ENCODE peak calls at places on chromosome 14, in ten cellular contexts. One of them, this sample, is unnamed.

GRCh38 chr14:63039800-63040380 is 5.4 kb downstream of the KCNH5 start:
- DNase-seq in psoas muscle: no peak
- DNase-seq in heart right ventricle: no peak
- DNase-seq in Panc1: peak
- DNase-seq in A549: no peak
- DNase-seq in AG04450: peak
- DNase-seq in brain microvascular endothelial cell: peak
- DNase-seq in upper lobe of right lung: no peak
- DNase-seq in DND-41: no peak
- DNase-seq in heart left ventricle: no peak
- DNase-seq in this sample: no peak

GRCh38 chr14:56754966-56755365 is 55.3 kb downstream of the OTX2 start:
- DNase-seq in brain microvascular endothelial cell: no peak
- DNase-seq in DND-41: no peak
- DNase-seq in AG04450: no peak
- DNase-seq in Panc1: no peak
- DNase-seq in heart left ventricle: no peak
- DNase-seq in heart right ventricle: no peak
- DNase-seq in psoas muscle: no peak
- DNase-seq in upper lobe of right lung: no peak
- DNase-seq in A549: no peak
- DNase-seq in this sample: no peak

GRCh38 chr14:61223552-61223951 is 57.6 kb downstream of the TMEM30B start:
- DNase-seq in A549: no peak
- DNase-seq in heart left ventricle: no peak
- DNase-seq in psoas muscle: no peak
- DNase-seq in brain microvascular endothelial cell: no peak
- DNase-seq in Panc1: no peak
- DNase-seq in heart right ventricle: no peak
- DNase-seq in DND-41: no peak
- DNase-seq in AG04450: no peak
- DNase-seq in upper lobe of right lung: no peak
- DNase-seq in this sample: no peak

GRCh38 chr14:76152333-76152681 is 585 bp downstream of the GPATCH2L start:
- DNase-seq in Panc1: no peak
- DNase-seq in DND-41: peak
- DNase-seq in heart left ventricle: peak
- DNase-seq in AG04450: peak
- DNase-seq in heart right ventricle: peak
- DNase-seq in psoas muscle: peak
- DNase-seq in A549: peak
- DNase-seq in brain microvascular endothelial cell: peak
- DNase-seq in upper lobe of right lung: peak
- DNase-seq in this sample: peak

GRCh38 chr14:22850944-22851790 is 14.8 kb downstream of the MMP14 start:
- DNase-seq in Panc1: no peak
- DNase-seq in AG04450: peak
- DNase-seq in psoas muscle: peak
- DNase-seq in upper lobe of right lung: peak
- DNase-seq in DND-41: no peak
- DNase-seq in brain microvascular endothelial cell: peak
- DNase-seq in A549: no peak
- DNase-seq in heart right ventricle: peak
- DNase-seq in heart left ventricle: peak
- DNase-seq in this sample: peak

GRCh38 chr14:105211086-105211757 is 30.1 kb upstream of the NUDT14 start:
- DNase-seq in brain microvascular endothelial cell: no peak
- DNase-seq in DND-41: no peak
- DNase-seq in A549: no peak
- DNase-seq in AG04450: no peak
- DNase-seq in heart left ventricle: no peak
- DNase-seq in psoas muscle: no peak
- DNase-seq in Panc1: no peak
- DNase-seq in upper lobe of right lung: no peak
- DNase-seq in heart right ventricle: no peak
- DNase-seq in this sample: no peak

GRCh38 chr14:23694085-23694975 is 58.2 kb downstream of the DHRS2 start:
- DNase-seq in Panc1: no peak
- DNase-seq in upper lobe of right lung: no peak
- DNase-seq in psoas muscle: no peak
- DNase-seq in DND-41: peak
- DNase-seq in A549: no peak
- DNase-seq in AG04450: no peak
- DNase-seq in heart right ventricle: no peak
- DNase-seq in brain microvascular endothelial cell: no peak
- DNase-seq in heart left ventricle: no peak
- DNase-seq in this sample: peak

GRCh38 chr14:31692376-31692781 is 131.2 kb downstream of the NUBPL start:
- DNase-seq in heart right ventricle: peak
- DNase-seq in brain microvascular endothelial cell: no peak
- DNase-seq in upper lobe of right lung: no peak
- DNase-seq in psoas muscle: no peak
- DNase-seq in Panc1: no peak
- DNase-seq in AG04450: no peak
- DNase-seq in DND-41: no peak
- DNase-seq in A549: no peak
- DNase-seq in heart left ventricle: no peak
- DNase-seq in this sample: no peak

GRCh38 chr14:84998216-84998615 is 531.7 kb upstream of the FLRT2 start:
- DNase-seq in heart right ventricle: no peak
- DNase-seq in AG04450: no peak
- DNase-seq in A549: no peak
- DNase-seq in heart left ventricle: no peak
- DNase-seq in brain microvascular endothelial cell: no peak
- DNase-seq in upper lobe of right lung: no peak
- DNase-seq in psoas muscle: no peak
- DNase-seq in DND-41: no peak
- DNase-seq in Panc1: no peak
- DNase-seq in this sample: no peak

GRCh38 chr14:70714055-70714550 is 72.4 kb downstream of the TTC9 start:
- DNase-seq in brain microvascular endothelial cell: peak
- DNase-seq in upper lobe of right lung: no peak
- DNase-seq in heart right ventricle: peak
- DNase-seq in A549: peak
- DNase-seq in heart left ventricle: peak
- DNase-seq in DND-41: peak
- DNase-seq in psoas muscle: no peak
- DNase-seq in AG04450: peak
- DNase-seq in Panc1: peak
- DNase-seq in this sample: no peak

GRCh38 chr14:69684461-69685183 is 73.2 kb downstream of the SUSD6 start:
- DNase-seq in A549: no peak
- DNase-seq in psoas muscle: peak
- DNase-seq in AG04450: no peak
- DNase-seq in DND-41: no peak
- DNase-seq in Panc1: no peak
- DNase-seq in upper lobe of right lung: peak
- DNase-seq in brain microvascular endothelial cell: no peak
- DNase-seq in heart right ventricle: no peak
- DNase-seq in heart left ventricle: no peak
- DNase-seq in this sample: no peak

GRCh38 chr14:100410056-100410565 is 87.0 kb downstream of the SLC25A47 start:
- DNase-seq in psoas muscle: no peak
- DNase-seq in AG04450: no peak
- DNase-seq in heart left ventricle: no peak
- DNase-seq in DND-41: no peak
- DNase-seq in Panc1: no peak
- DNase-seq in heart right ventricle: no peak
- DNase-seq in A549: no peak
- DNase-seq in upper lobe of right lung: no peak
- DNase-seq in brain microvascular endothelial cell: peak
- DNase-seq in this sample: no peak

GRCh38 chr14:20388159-20388558 is 25.1 kb downstream of the TEP1 start:
- DNase-seq in brain microvascular endothelial cell: no peak
- DNase-seq in heart left ventricle: no peak
- DNase-seq in AG04450: no peak
- DNase-seq in heart right ventricle: no peak
- DNase-seq in A549: no peak
- DNase-seq in upper lobe of right lung: no peak
- DNase-seq in Panc1: no peak
- DNase-seq in DND-41: no peak
- DNase-seq in psoas muscle: no peak
- DNase-seq in this sample: no peak

DNA sequence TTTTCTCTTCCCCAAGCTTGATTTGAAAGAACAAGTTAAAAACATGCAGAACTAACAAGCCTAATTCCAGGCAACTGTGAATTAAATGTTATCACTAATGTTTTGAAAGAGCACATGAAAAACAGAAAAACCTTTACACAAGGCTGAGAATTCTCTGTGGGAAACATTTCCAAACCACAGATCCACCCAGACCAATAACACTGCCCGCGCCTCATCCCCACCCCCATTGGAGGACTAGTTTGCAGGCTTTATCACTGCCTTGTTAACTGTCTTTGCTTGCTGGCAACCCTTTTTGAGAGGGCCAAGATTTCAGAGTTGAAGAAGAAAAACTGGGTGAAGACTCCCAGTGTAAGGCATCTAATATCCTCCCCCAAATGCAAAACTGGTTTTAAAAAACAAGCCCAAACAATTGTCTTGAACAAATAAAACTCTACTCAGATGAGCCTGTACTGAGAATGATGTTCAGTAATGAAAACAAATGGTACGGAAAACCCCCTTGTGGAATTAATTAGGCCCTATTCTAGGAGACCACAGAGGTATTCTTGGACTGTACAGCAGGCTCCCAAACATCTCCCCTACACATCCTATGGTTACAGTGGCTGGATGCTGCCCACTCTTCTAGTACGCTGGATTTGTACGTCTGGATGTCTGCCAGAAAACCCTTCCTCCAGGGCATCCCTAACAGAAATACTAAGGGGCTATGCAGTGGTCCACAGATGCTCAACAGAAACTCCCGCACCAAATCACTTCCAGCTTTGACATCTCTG is 5.8 kb downstream of the MAX start:
- DNase-seq in AG04450: no peak
- DNase-seq in A549: no peak
- DNase-seq in psoas muscle: no peak
- DNase-seq in Panc1: no peak
- DNase-seq in heart left ventricle: no peak
- DNase-seq in brain microvascular endothelial cell: peak
- DNase-seq in DND-41: no peak
- DNase-seq in upper lobe of right lung: no peak
- DNase-seq in heart right ventricle: no peak
- DNase-seq in this sample: no peak
- H3K27ac ChIP-seq in AG04450: peak
- H3K27ac ChIP-seq in A549: no peak
- H3K27ac ChIP-seq in psoas muscle: peak
- H3K27ac ChIP-seq in Panc1: no peak
- H3K27ac ChIP-seq in heart left ventricle: peak
- H3K27ac ChIP-seq in brain microvascular endothelial cell: no peak
- H3K27ac ChIP-seq in DND-41: peak
- H3K27ac ChIP-seq in upper lobe of right lung: no peak
- H3K27ac ChIP-seq in heart right ventricle: peak
- H3K27ac ChIP-seq in this sample: no peak

DNA sequence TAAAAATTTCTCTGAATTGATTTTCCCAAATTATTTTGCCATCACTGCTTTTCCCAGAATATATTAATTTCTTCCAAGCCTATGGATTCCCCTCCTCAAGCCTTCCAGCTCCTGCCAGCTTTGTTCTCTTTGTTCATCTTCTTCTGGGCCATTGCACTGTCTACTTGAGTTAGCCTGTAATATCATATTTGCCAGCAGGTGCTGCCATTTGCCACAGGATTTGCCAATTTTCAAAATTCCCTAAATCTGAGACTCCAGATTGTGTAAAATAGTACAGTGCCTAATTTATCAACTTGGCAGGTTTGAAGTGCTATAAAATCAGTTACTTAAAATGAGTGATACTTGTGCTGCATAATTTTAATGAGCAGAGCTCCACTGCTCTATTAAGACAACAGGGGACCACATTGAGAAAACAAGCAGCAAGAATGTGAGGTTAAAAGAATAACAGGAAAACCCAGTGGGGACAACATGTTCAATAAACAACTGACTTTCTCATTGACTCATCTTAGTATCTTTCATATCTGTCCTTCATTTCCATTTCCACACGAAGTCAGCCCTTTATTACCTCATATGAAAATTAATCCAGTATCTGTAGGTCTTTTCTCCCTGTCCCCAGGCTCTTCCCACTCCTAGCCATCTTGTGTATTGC is 84.6 kb upstream of the CCDC196 start:
- DNase-seq in upper lobe of right lung: no peak
- DNase-seq in heart left ventricle: no peak
- DNase-seq in DND-41: no peak
- DNase-seq in brain microvascular endothelial cell: peak
- DNase-seq in Panc1: no peak
- DNase-seq in psoas muscle: no peak
- DNase-seq in A549: no peak
- DNase-seq in AG04450: no peak
- DNase-seq in heart right ventricle: no peak
- DNase-seq in this sample: no peak
- TF ChIP-seq CTCF in upper lobe of right lung: peak
- TF ChIP-seq CTCF in heart left ventricle: peak
- TF ChIP-seq CTCF in DND-41: peak
- TF ChIP-seq CTCF in brain microvascular endothelial cell: peak
- TF ChIP-seq CTCF in Panc1: peak
- TF ChIP-seq CTCF in psoas muscle: peak
- TF ChIP-seq CTCF in A549: peak
- TF ChIP-seq CTCF in AG04450: peak
- TF ChIP-seq CTCF in heart right ventricle: peak
- TF ChIP-seq CTCF in this sample: no peak

GRCh38 chr14:75132374-75133086 is 5.7 kb upstream of the NEK9 start:
- DNase-seq in brain microvascular endothelial cell: peak
- DNase-seq in upper lobe of right lung: no peak
- DNase-seq in AG04450: no peak
- DNase-seq in psoas muscle: no peak
- DNase-seq in DND-41: peak
- DNase-seq in heart left ventricle: peak
- DNase-seq in heart right ventricle: peak
- DNase-seq in A549: peak
- DNase-seq in Panc1: peak
- DNase-seq in this sample: no peak
- H3K27ac ChIP-seq in brain microvascular endothelial cell: peak
- H3K27ac ChIP-seq in upper lobe of right lung: peak
- H3K27ac ChIP-seq in AG04450: no peak
- H3K27ac ChIP-seq in psoas muscle: peak
- H3K27ac ChIP-seq in DND-41: no peak
- H3K27ac ChIP-seq in heart left ventricle: no peak
- H3K27ac ChIP-seq in heart right ventricle: peak
- H3K27ac ChIP-seq in A549: no peak
- H3K27ac ChIP-seq in Panc1: no peak
- H3K27ac ChIP-seq in this sample: no peak

DNA sequence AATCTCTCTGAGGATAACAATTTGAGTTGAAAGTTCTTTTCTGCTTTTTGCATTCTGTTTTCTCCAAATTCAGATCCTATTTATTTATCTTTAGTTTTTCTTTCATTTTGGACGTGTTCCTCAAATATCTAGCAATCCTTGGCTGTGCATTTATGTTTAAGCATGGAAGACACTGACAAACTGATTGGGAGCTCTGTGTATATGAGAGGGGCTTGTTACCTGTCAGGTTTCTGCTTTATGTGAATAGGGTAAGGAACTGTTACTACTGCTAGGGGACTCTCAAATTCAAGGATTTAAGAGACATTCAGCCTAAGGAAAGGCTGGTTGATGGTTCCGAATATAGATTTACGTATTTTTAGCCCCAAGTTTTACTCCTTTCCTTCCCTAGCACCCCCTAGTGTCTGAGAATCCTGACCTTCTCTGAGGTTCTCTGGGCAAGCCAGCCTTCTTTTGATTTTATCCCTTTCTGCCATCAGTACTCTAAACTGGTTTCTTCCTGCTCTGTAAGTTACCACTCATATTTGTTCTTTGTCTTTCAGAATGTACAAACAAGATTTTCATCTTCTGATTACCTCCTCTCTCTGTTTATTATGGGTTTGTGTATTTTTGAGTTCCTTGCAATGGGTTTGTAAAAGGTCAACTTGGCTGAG is 30.5 kb downstream of the YLPM1 start:
- DNase-seq in heart left ventricle: no peak
- DNase-seq in A549: peak
- DNase-seq in AG04450: no peak
- DNase-seq in heart right ventricle: no peak
- DNase-seq in psoas muscle: no peak
- DNase-seq in upper lobe of right lung: no peak
- DNase-seq in Panc1: no peak
- DNase-seq in DND-41: no peak
- DNase-seq in brain microvascular endothelial cell: peak
- DNase-seq in this sample: no peak
- TF ChIP-seq CTCF in heart left ventricle: peak
- TF ChIP-seq CTCF in A549: peak
- TF ChIP-seq CTCF in AG04450: peak
- TF ChIP-seq CTCF in heart right ventricle: peak
- TF ChIP-seq CTCF in psoas muscle: no peak
- TF ChIP-seq CTCF in upper lobe of right lung: peak
- TF ChIP-seq CTCF in Panc1: peak
- TF ChIP-seq CTCF in DND-41: peak
- TF ChIP-seq CTCF in brain microvascular endothelial cell: peak
- TF ChIP-seq CTCF in this sample: no peak

This sample was measured in HL-60.